ENCODE peak calls at places on chromosomes 13 and 19, in ten cellular contexts. One of them, this sample, is unnamed.

GRCh38 chr13:97367427-97367826 is 66.5 kb upstream of the RAP2A start:
- DNase-seq in skeletal muscle cell: peak
- DNase-seq in epithelial cell of esophagus: peak
- DNase-seq in fibroblast of lung: peak
- DNase-seq in neural progenitor cell: peak
- DNase-seq in CD8-positive, alpha-beta memory T cell: no peak
- DNase-seq in NB4: peak
- DNase-seq in thyroid gland: peak
- DNase-seq in GM23248: peak
- DNase-seq in cardiac muscle cell: no peak
- DNase-seq in this sample: peak

GRCh38 chr19:39819786-39820185 is 14.2 kb downstream of the DYRK1B start:
- DNase-seq in thyroid gland: no peak
- DNase-seq in CD8-positive, alpha-beta memory T cell: no peak
- DNase-seq in neural progenitor cell: no peak
- DNase-seq in GM23248: no peak
- DNase-seq in skeletal muscle cell: no peak
- DNase-seq in cardiac muscle cell: no peak
- DNase-seq in NB4: no peak
- DNase-seq in epithelial cell of esophagus: no peak
- DNase-seq in fibroblast of lung: no peak
- DNase-seq in this sample: no peak

GRCh38 chr13:71021810-71022422 is 845.1 kb downstream of the DACH1 start:
- DNase-seq in thyroid gland: no peak
- DNase-seq in skeletal muscle cell: no peak
- DNase-seq in GM23248: no peak
- DNase-seq in CD8-positive, alpha-beta memory T cell: no peak
- DNase-seq in epithelial cell of esophagus: no peak
- DNase-seq in fibroblast of lung: no peak
- DNase-seq in NB4: no peak
- DNase-seq in neural progenitor cell: no peak
- DNase-seq in cardiac muscle cell: no peak
- DNase-seq in this sample: no peak

GRCh38 chr13:48492123-48493075 is 40.5 kb downstream of the RCBTB2 start:
- DNase-seq in fibroblast of lung: no peak
- DNase-seq in epithelial cell of esophagus: peak
- DNase-seq in skeletal muscle cell: no peak
- DNase-seq in NB4: peak
- DNase-seq in cardiac muscle cell: peak
- DNase-seq in thyroid gland: peak
- DNase-seq in CD8-positive, alpha-beta memory T cell: peak
- DNase-seq in neural progenitor cell: no peak
- DNase-seq in GM23248: peak
- DNase-seq in this sample: peak

GRCh38 chr13:112842343-112842856 is 126.6 kb upstream of the MCF2L start:
- DNase-seq in cardiac muscle cell: no peak
- DNase-seq in skeletal muscle cell: peak
- DNase-seq in CD8-positive, alpha-beta memory T cell: no peak
- DNase-seq in fibroblast of lung: peak
- DNase-seq in GM23248: no peak
- DNase-seq in NB4: no peak
- DNase-seq in neural progenitor cell: peak
- DNase-seq in epithelial cell of esophagus: no peak
- DNase-seq in thyroid gland: peak
- DNase-seq in this sample: no peak

GRCh38 chr19:29672933-29673336 is 7.7 kb downstream of the PLEKHF1 start:
- DNase-seq in neural progenitor cell: no peak
- DNase-seq in GM23248: no peak
- DNase-seq in CD8-positive, alpha-beta memory T cell: peak
- DNase-seq in cardiac muscle cell: no peak
- DNase-seq in skeletal muscle cell: no peak
- DNase-seq in epithelial cell of esophagus: no peak
- DNase-seq in thyroid gland: peak
- DNase-seq in NB4: no peak
- DNase-seq in fibroblast of lung: no peak
- DNase-seq in this sample: no peak

GRCh38 chr13:21528616-21529015 is 69.5 kb upstream of the ZDHHC20 start:
- DNase-seq in neural progenitor cell: no peak
- DNase-seq in fibroblast of lung: peak
- DNase-seq in CD8-positive, alpha-beta memory T cell: no peak
- DNase-seq in GM23248: peak
- DNase-seq in NB4: no peak
- DNase-seq in thyroid gland: no peak
- DNase-seq in cardiac muscle cell: no peak
- DNase-seq in epithelial cell of esophagus: peak
- DNase-seq in skeletal muscle cell: peak
- DNase-seq in this sample: peak

GRCh38 chr19:887072-887471 is 5.9 kb downstream of the MED16 start:
- DNase-seq in GM23248: peak
- DNase-seq in fibroblast of lung: peak
- DNase-seq in thyroid gland: no peak
- DNase-seq in skeletal muscle cell: no peak
- DNase-seq in neural progenitor cell: no peak
- DNase-seq in cardiac muscle cell: peak
- DNase-seq in CD8-positive, alpha-beta memory T cell: no peak
- DNase-seq in epithelial cell of esophagus: no peak
- DNase-seq in NB4: no peak
- DNase-seq in this sample: no peak

GRCh38 chr19:55278391-55279135 is 1.3 kb downstream of the HSPBP1 start:
- DNase-seq in NB4: no peak
- DNase-seq in cardiac muscle cell: no peak
- DNase-seq in neural progenitor cell: no peak
- DNase-seq in thyroid gland: no peak
- DNase-seq in skeletal muscle cell: no peak
- DNase-seq in fibroblast of lung: no peak
- DNase-seq in CD8-positive, alpha-beta memory T cell: no peak
- DNase-seq in epithelial cell of esophagus: no peak
- DNase-seq in GM23248: no peak
- DNase-seq in this sample: no peak

GRCh38 chr13:29454931-29455481 is 140.5 kb downstream of the SLC7A1 start:
- DNase-seq in NB4: peak
- DNase-seq in thyroid gland: no peak
- DNase-seq in CD8-positive, alpha-beta memory T cell: no peak
- DNase-seq in GM23248: peak
- DNase-seq in epithelial cell of esophagus: peak
- DNase-seq in cardiac muscle cell: no peak
- DNase-seq in neural progenitor cell: peak
- DNase-seq in skeletal muscle cell: no peak
- DNase-seq in fibroblast of lung: peak
- DNase-seq in this sample: peak

GRCh38 chr13:75869981-75870380 is 233.9 kb downstream of the LMO7 start:
- DNase-seq in skeletal muscle cell: no peak
- DNase-seq in epithelial cell of esophagus: no peak
- DNase-seq in GM23248: no peak
- DNase-seq in thyroid gland: no peak
- DNase-seq in CD8-positive, alpha-beta memory T cell: peak
- DNase-seq in cardiac muscle cell: no peak
- DNase-seq in fibroblast of lung: no peak
- DNase-seq in neural progenitor cell: no peak
- DNase-seq in NB4: no peak
- DNase-seq in this sample: no peak

GRCh38 chr13:21733475-21734311 is 62.8 kb downstream of the FGF9 start:
- DNase-seq in epithelial cell of esophagus: peak
- DNase-seq in cardiac muscle cell: no peak
- DNase-seq in thyroid gland: no peak
- DNase-seq in fibroblast of lung: peak
- DNase-seq in GM23248: no peak
- DNase-seq in neural progenitor cell: peak
- DNase-seq in NB4: no peak
- DNase-seq in skeletal muscle cell: no peak
- DNase-seq in CD8-positive, alpha-beta memory T cell: no peak
- DNase-seq in this sample: no peak

GRCh38 chr19:4871711-4872110 is 4.2 kb upstream of the PLIN3 start:
- DNase-seq in neural progenitor cell: no peak
- DNase-seq in fibroblast of lung: no peak
- DNase-seq in skeletal muscle cell: no peak
- DNase-seq in thyroid gland: no peak
- DNase-seq in GM23248: no peak
- DNase-seq in CD8-positive, alpha-beta memory T cell: no peak
- DNase-seq in cardiac muscle cell: no peak
- DNase-seq in epithelial cell of esophagus: no peak
- DNase-seq in NB4: no peak
- DNase-seq in this sample: no peak

GRCh38 chr13:73934215-73934623 is 200.0 kb downstream of the KLF12 start:
- DNase-seq in thyroid gland: no peak
- DNase-seq in CD8-positive, alpha-beta memory T cell: no peak
- DNase-seq in GM23248: no peak
- DNase-seq in skeletal muscle cell: no peak
- DNase-seq in NB4: no peak
- DNase-seq in epithelial cell of esophagus: peak
- DNase-seq in fibroblast of lung: peak
- DNase-seq in neural progenitor cell: no peak
- DNase-seq in cardiac muscle cell: no peak
- DNase-seq in this sample: no peak

GRCh38 chr13:73932091-73932490 is 202.1 kb downstream of the KLF12 start:
- DNase-seq in fibroblast of lung: peak
- DNase-seq in CD8-positive, alpha-beta memory T cell: no peak
- DNase-seq in thyroid gland: no peak
- DNase-seq in cardiac muscle cell: no peak
- DNase-seq in NB4: no peak
- DNase-seq in neural progenitor cell: no peak
- DNase-seq in GM23248: no peak
- DNase-seq in epithelial cell of esophagus: peak
- DNase-seq in skeletal muscle cell: no peak
- DNase-seq in this sample: no peak

GRCh38 chr13:73934771-73935170 is 199.4 kb downstream of the KLF12 start:
- DNase-seq in cardiac muscle cell: no peak
- DNase-seq in neural progenitor cell: no peak
- DNase-seq in GM23248: no peak
- DNase-seq in thyroid gland: no peak
- DNase-seq in CD8-positive, alpha-beta memory T cell: no peak
- DNase-seq in NB4: no peak
- DNase-seq in fibroblast of lung: no peak
- DNase-seq in epithelial cell of esophagus: no peak
- DNase-seq in skeletal muscle cell: no peak
- DNase-seq in this sample: no peak

GRCh38 chr13:73936001-73936400 is 198.2 kb downstream of the KLF12 start:
- DNase-seq in fibroblast of lung: no peak
- DNase-seq in skeletal muscle cell: no peak
- DNase-seq in CD8-positive, alpha-beta memory T cell: no peak
- DNase-seq in GM23248: no peak
- DNase-seq in thyroid gland: no peak
- DNase-seq in epithelial cell of esophagus: no peak
- DNase-seq in neural progenitor cell: no peak
- DNase-seq in NB4: no peak
- DNase-seq in cardiac muscle cell: no peak
- DNase-seq in this sample: no peak

GRCh38 chr13:73933795-73934194 is 200.4 kb downstream of the KLF12 start:
- DNase-seq in neural progenitor cell: no peak
- DNase-seq in GM23248: no peak
- DNase-seq in fibroblast of lung: no peak
- DNase-seq in thyroid gland: no peak
- DNase-seq in skeletal muscle cell: no peak
- DNase-seq in CD8-positive, alpha-beta memory T cell: no peak
- DNase-seq in epithelial cell of esophagus: no peak
- DNase-seq in cardiac muscle cell: no peak
- DNase-seq in NB4: no peak
- DNase-seq in this sample: no peak
- H3K4me3 ChIP-seq in neural progenitor cell: no peak
- H3K4me3 ChIP-seq in GM23248: no peak
- H3K4me3 ChIP-seq in fibroblast of lung: no peak
- H3K4me3 ChIP-seq in thyroid gland: no peak
- H3K4me3 ChIP-seq in skeletal muscle cell: no peak
- H3K4me3 ChIP-seq in CD8-positive, alpha-beta memory T cell: no peak
- H3K4me3 ChIP-seq in epithelial cell of esophagus: no peak
- H3K4me3 ChIP-seq in cardiac muscle cell: no peak
- H3K4me3 ChIP-seq in NB4: no peak
- H3K4me3 ChIP-seq in this sample: no peak

DNA sequence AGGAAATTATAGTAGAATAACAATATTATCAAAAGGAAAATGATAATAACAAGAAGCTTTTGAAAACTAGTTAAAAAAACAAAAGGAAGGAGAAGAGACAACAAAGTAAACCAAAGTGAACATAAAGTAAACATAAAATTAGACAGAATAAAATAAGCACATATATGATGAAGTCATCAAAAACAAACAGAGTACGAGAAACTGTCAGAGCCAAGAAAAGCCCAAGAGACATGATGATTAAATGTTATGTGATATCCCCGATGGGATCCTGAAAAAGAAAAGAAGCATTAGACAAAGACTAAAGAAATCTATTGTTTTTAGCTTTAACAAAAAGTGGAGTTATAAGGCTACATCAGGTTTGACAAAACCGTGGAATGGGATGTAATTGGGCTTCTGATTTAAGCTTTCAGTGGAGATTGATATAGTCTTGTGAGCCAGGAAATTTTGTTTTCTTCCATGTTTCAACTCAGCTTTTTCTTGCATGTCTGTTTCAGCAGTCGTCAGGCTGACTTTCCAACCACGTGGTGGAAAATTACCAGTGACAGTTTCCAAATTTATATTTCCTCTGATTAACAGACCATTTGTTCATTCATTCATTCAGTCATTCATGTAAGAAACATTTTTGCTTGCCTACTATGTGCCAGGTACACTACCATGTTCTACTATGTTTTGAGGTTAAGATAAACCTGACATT is 64.9 kb downstream of the KL start:
- DNase-seq in CD8-positive, alpha-beta memory T cell: no peak
- DNase-seq in GM23248: peak
- DNase-seq in skeletal muscle cell: peak
- DNase-seq in NB4: no peak
- DNase-seq in fibroblast of lung: no peak
- DNase-seq in epithelial cell of esophagus: peak
- DNase-seq in neural progenitor cell: no peak
- DNase-seq in cardiac muscle cell: no peak
- DNase-seq in thyroid gland: no peak
- DNase-seq in this sample: no peak
- H3K4me3 ChIP-seq in CD8-positive, alpha-beta memory T cell: no peak
- H3K4me3 ChIP-seq in GM23248: no peak
- H3K4me3 ChIP-seq in skeletal muscle cell: no peak
- H3K4me3 ChIP-seq in NB4: no peak
- H3K4me3 ChIP-seq in fibroblast of lung: no peak
- H3K4me3 ChIP-seq in epithelial cell of esophagus: no peak
- H3K4me3 ChIP-seq in neural progenitor cell: no peak
- H3K4me3 ChIP-seq in cardiac muscle cell: no peak
- H3K4me3 ChIP-seq in thyroid gland: no peak
- H3K4me3 ChIP-seq in this sample: no peak

DNA sequence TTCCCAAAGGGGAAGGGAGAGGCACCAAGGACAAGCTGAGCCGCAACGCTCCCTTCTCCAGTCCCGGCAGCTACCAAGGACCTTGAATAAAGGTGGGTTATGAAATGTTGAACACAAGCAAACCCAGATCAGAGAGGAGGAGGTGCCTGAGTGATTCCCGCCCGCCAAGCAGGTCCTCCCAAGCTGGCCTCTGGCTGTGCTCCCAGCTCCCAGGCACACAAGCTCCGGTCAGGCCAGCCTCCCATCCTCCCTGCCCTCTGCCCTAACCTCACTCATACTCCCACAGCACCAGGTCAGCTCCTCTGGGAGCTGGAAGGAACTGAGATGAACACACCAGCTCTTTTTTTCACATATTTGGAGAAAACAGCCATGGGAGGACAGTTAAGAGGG is 3.7 kb downstream of the NAPA start:
- DNase-seq in skeletal muscle cell: no peak
- DNase-seq in GM23248: peak
- DNase-seq in epithelial cell of esophagus: no peak
- DNase-seq in fibroblast of lung: no peak
- DNase-seq in neural progenitor cell: no peak
- DNase-seq in NB4: no peak
- DNase-seq in thyroid gland: peak
- DNase-seq in cardiac muscle cell: no peak
- DNase-seq in CD8-positive, alpha-beta memory T cell: no peak
- DNase-seq in this sample: no peak
- H3K4me3 ChIP-seq in skeletal muscle cell: no peak
- H3K4me3 ChIP-seq in GM23248: no peak
- H3K4me3 ChIP-seq in epithelial cell of esophagus: no peak
- H3K4me3 ChIP-seq in fibroblast of lung: no peak
- H3K4me3 ChIP-seq in neural progenitor cell: no peak
- H3K4me3 ChIP-seq in NB4: no peak
- H3K4me3 ChIP-seq in thyroid gland: no peak
- H3K4me3 ChIP-seq in cardiac muscle cell: no peak
- H3K4me3 ChIP-seq in CD8-positive, alpha-beta memory T cell: no peak
- H3K4me3 ChIP-seq in this sample: no peak

GRCh38 chr19:21463449-21464105 is 41.8 kb upstream of the ZNF429 start:
- DNase-seq in epithelial cell of esophagus: no peak
- DNase-seq in skeletal muscle cell: no peak
- DNase-seq in fibroblast of lung: peak
- DNase-seq in CD8-positive, alpha-beta memory T cell: no peak
- DNase-seq in NB4: no peak
- DNase-seq in GM23248: no peak
- DNase-seq in cardiac muscle cell: peak
- DNase-seq in neural progenitor cell: peak
- DNase-seq in thyroid gland: peak
- DNase-seq in this sample: peak
- H3K4me3 ChIP-seq in epithelial cell of esophagus: no peak
- H3K4me3 ChIP-seq in skeletal muscle cell: no peak
- H3K4me3 ChIP-seq in fibroblast of lung: no peak
- H3K4me3 ChIP-seq in CD8-positive, alpha-beta memory T cell: no peak
- H3K4me3 ChIP-seq in NB4: no peak
- H3K4me3 ChIP-seq in GM23248: no peak
- H3K4me3 ChIP-seq in cardiac muscle cell: peak
- H3K4me3 ChIP-seq in neural progenitor cell: peak
- H3K4me3 ChIP-seq in thyroid gland: no peak
- H3K4me3 ChIP-seq in this sample: peak